ENCODE peak calls at places on chromosomes 12 and 14, in nine cellular contexts. S is fibroblast of lung; A is neuronal stem cell; X is A549; I is HAP-1; C is mammary epithelial cell; B is right cardiac atrium; W is lung; P is naive thymus-derived CD4-positive, alpha-beta T cell. E is an unnamed sample. For H3K4me1, the result is how much of the 10 kb centered on the place peaks cover.

GRCh38 chr14:53646925-53647324 is 309.7 kb downstream of the BMP4 start:
- DNase-seq in S (no peak), A (peak), X (no peak), I (no peak), C (no peak), B (no peak), W (no peak), P (no peak), E (no peak)

GRCh38 chr14:21825147-21825743 is 151.6 kb upstream of the OR4E1 start:
- DNase-seq in S (no peak), A (peak), X (peak), I (peak), C (peak), B (no peak), W (no peak), P (no peak), E (peak)

GRCh38 chr12:116535241-116535640 is 23.9 kb upstream of the MAP1LC3B2 start:
- DNase-seq in S (no peak), A (no peak), X (no peak), I (no peak), C (no peak), B (no peak), W (no peak), P (no peak), E (no peak)

GRCh38 chr12:125140918-125141573 is 75.8 kb downstream of the AACS start:
- DNase-seq in S (peak), A (no peak), X (peak), I (no peak), C (peak), B (no peak), W (no peak), P (no peak), E (peak)

GRCh38 chr12:75446857-75447256 is 33.7 kb upstream of the GLIPR1 start:
- DNase-seq in S (peak), A (no peak), X (peak), I (no peak), C (peak), B (no peak), W (no peak), P (no peak), E (no peak)

GRCh38 chr14:72716471-72716870 is 177.4 kb downstream of the DPF3 start:
- DNase-seq in S (no peak), A (no peak), X (no peak), I (no peak), C (no peak), B (no peak), W (no peak), P (no peak), E (no peak)

GRCh38 chr12:77796775-77797174 is 33.9 kb upstream of the NAV3 start:
- DNase-seq in S (peak), A (no peak), X (no peak), I (no peak), C (peak), B (no peak), W (no peak), P (no peak), E (no peak)

GRCh38 chr14:73462078-73462715 is 3.9 kb upstream of the NUMB start:
- DNase-seq in S (peak), A (no peak), X (peak), I (no peak), C (no peak), B (peak), W (peak), P (no peak), E (no peak)

GRCh38 chr12:101783150-101783549 is 43.9 kb upstream of the SYCP3 start:
- DNase-seq in S (no peak), A (no peak), X (no peak), I (peak), C (no peak), B (no peak), W (no peak), P (no peak), E (no peak)

GRCh38 chr14:51491036-51491545 is 160.6 kb upstream of the FRMD6 start:
- DNase-seq in S (no peak), A (no peak), X (no peak), I (no peak), C (no peak), B (no peak), W (no peak), P (no peak), E (no peak)

GRCh38 chr14:101715209-101716076 is 46.1 kb upstream of the PPP2R5C start:
- DNase-seq in S (no peak), A (no peak), X (no peak), I (no peak), C (no peak), B (no peak), W (peak), P (no peak), E (no peak)

GRCh38 chr12:16950041-16950677 is 344.2 kb upstream of the LMO3 start:
- DNase-seq in S (no peak), A (peak), X (no peak), I (peak), C (no peak), B (no peak), W (no peak), P (no peak), E (no peak)

GRCh38 chr12:102172436-102172835 is 25.2 kb downstream of the PMCH start:
- DNase-seq in S (peak), A (no peak), X (no peak), I (no peak), C (no peak), B (no peak), W (no peak), P (no peak), E (no peak)

GRCh38 chr14:70685480-70686197 is 43.9 kb downstream of the TTC9 start:
- DNase-seq in S (no peak), A (no peak), X (no peak), I (no peak), C (no peak), B (no peak), W (no peak), P (no peak), E (no peak)

GRCh38 chr14:68379510-68380303 is 413.2 kb downstream of the ZFP36L1 start:
- DNase-seq in S (no peak), A (no peak), X (no peak), I (no peak), C (no peak), B (no peak), W (no peak), P (no peak), E (no peak)

GRCh38 chr12:87660987-87661769 is 368.0 kb downstream of the C12orf50 start:
- DNase-seq in S (peak), A (no peak), X (no peak), I (no peak), C (peak), B (no peak), W (no peak), P (no peak), E (no peak)

GRCh38 chr12:98532687-98533304 is 17.4 kb downstream of the TMPO start:
- DNase-seq in S (peak), A (peak), X (peak), I (peak), C (peak), B (no peak), W (no peak), P (no peak), E (peak)

GRCh38 chr12:47802312-47802711 is 17.4 kb downstream of the HDAC7 start:
- DNase-seq in S (no peak), A (no peak), X (no peak), I (no peak), C (no peak), B (peak), W (no peak), P (no peak), E (no peak)

GRCh38 chr12:7937867-7938506 is 2.0 kb upstream of the SLC2A3 start:
- DNase-seq in S (peak), A (no peak), X (peak), I (peak), C (no peak), B (no peak), W (no peak), P (no peak), E (no peak)

GRCh38 chr12:18165422-18165871 is 75.5 kb upstream of the RERGL start:
- DNase-seq in S (peak), A (no peak), X (no peak), I (peak), C (peak), B (no peak), W (no peak), P (no peak), E (no peak)

GRCh38 chr14:65255583-65256443 is 153.5 kb upstream of the MAX start:
- DNase-seq in S (no peak), A (no peak), X (no peak), I (no peak), C (peak), B (no peak), W (peak), P (no peak), E (peak)

GRCh38 chr12:6551496-6552139 is 4.2 kb downstream of the IFFO1 start:
- DNase-seq in S (peak), A (no peak), X (no peak), I (no peak), C (no peak), B (no peak), W (no peak), P (no peak), E (no peak)

GRCh38 chr14:55746533-55746932 is 166.5 kb downstream of the KTN1 start:
- DNase-seq in S (no peak), A (no peak), X (no peak), I (no peak), C (no peak), B (no peak), W (no peak), P (no peak), E (no peak)

GRCh38 chr14:40164083-40164482 is 731.9 kb upstream of the FBXO33 start:
- DNase-seq in S (no peak), A (no peak), X (no peak), I (no peak), C (no peak), B (no peak), W (no peak), P (no peak), E (no peak)

GRCh38 chr14:42057176-42057575 is 450.5 kb downstream of the LRFN5 start:
- DNase-seq in S (peak), A (no peak), X (no peak), I (no peak), C (no peak), B (no peak), W (no peak), P (no peak), E (no peak)

GRCh38 chr14:68476212-68476964 is 316.5 kb downstream of the ZFP36L1 start:
- DNase-seq in S (peak), A (no peak), X (no peak), I (no peak), C (peak), B (peak), W (no peak), P (no peak), E (no peak)

GRCh38 chr14:104536942-104537612 is 42.5 kb upstream of the C14orf180 start:
- DNase-seq in S (peak), A (no peak), X (peak), I (no peak), C (peak), B (no peak), W (peak), P (no peak), E (peak)

GRCh38 chr12:45666452-45667215 is 62.9 kb upstream of the ARID2 start:
- DNase-seq in S (no peak), A (no peak), X (no peak), I (no peak), C (no peak), B (no peak), W (no peak), P (no peak), E (no peak)

GRCh38 chr14:94677239-94677612 is 65.0 kb downstream of the SERPINA3 start:
- DNase-seq in S (no peak), A (no peak), X (no peak), I (no peak), C (no peak), B (no peak), W (no peak), P (no peak), E (no peak)

GRCh38 chr14:60102389-60102788 is 10.7 kb downstream of the PCNX4 start:
- DNase-seq in S (peak), A (no peak), X (no peak), I (no peak), C (peak), B (no peak), W (no peak), P (no peak), E (no peak)

GRCh38 chr14:50399251-50400032 is 2.8 kb upstream of the CDKL1 start:
- DNase-seq in S (peak), A (no peak), X (peak), I (no peak), C (peak), B (no peak), W (no peak), P (no peak), E (peak)

GRCh38 chr12:88338486-88338885 is 196.4 kb downstream of the TMTC3 start:
- DNase-seq in S (no peak), A (no peak), X (no peak), I (no peak), C (peak), B (no peak), W (no peak), P (no peak), E (no peak)

GRCh38 chr12:113120670-113121370 is 14.7 kb downstream of the RASAL1 start:
- DNase-seq in S (no peak), A (no peak), X (no peak), I (no peak), C (no peak), B (no peak), W (no peak), P (no peak), E (no peak)

GRCh38 chr12:29521951-29522350 is 24.5 kb upstream of the OVCH1 start:
- DNase-seq in S (no peak), A (no peak), X (no peak), I (no peak), C (no peak), B (no peak), W (no peak), P (no peak), E (no peak)

GRCh38 chr12:127108360-127109215 is 1158.4 kb upstream of the TMEM132C start:
- DNase-seq in S (peak), A (peak), X (peak), I (no peak), C (peak), B (peak), W (peak), P (peak), E (peak)

GRCh38 chr12:53004178-53004577 is 2.1 kb upstream of the EIF4B start:
- DNase-seq in S (peak), A (no peak), X (no peak), I (peak), C (no peak), B (no peak), W (no peak), P (no peak), E (no peak)

GRCh38 chr14:92565718-92566115 is 52.1 kb downstream of the RIN3 start:
- DNase-seq in S (no peak), A (no peak), X (no peak), I (no peak), C (no peak), B (no peak), W (no peak), P (no peak), E (no peak)
- H3K4me1 ChIP-seq in S (under half), A (under half), X (under half), I (under half), C (under half), B (under half), W (under half), P (under half), E (under half)

GRCh38 chr14:93045211-93045674 is 70.5 kb downstream of the ITPK1 start:
- DNase-seq in S (no peak), A (peak), X (no peak), I (peak), C (no peak), B (peak), W (no peak), P (no peak), E (no peak)
- H3K4me1 ChIP-seq in S (under half), A (under half), X (half or more), I (under half), C (half or more), B (under half), W (under half), P (under half), E (half or more)

GRCh38 chr12:9724023-9724422 is 8.9 kb downstream of the CLECL1 start:
- DNase-seq in S (no peak), A (no peak), X (no peak), I (no peak), C (no peak), B (no peak), W (no peak), P (no peak), E (no peak)

GRCh38 chr12:9718968-9719367 is 13.9 kb downstream of the CLECL1 start:
- DNase-seq in S (no peak), A (no peak), X (no peak), I (no peak), C (no peak), B (no peak), W (no peak), P (no peak), E (no peak)

GRCh38 chr12:9725471-9725870 is 7.4 kb downstream of the CLECL1 start:
- DNase-seq in S (no peak), A (no peak), X (no peak), I (no peak), C (peak), B (no peak), W (no peak), P (no peak), E (no peak)

GRCh38 chr12:9719835-9720234 is 13.1 kb downstream of the CLECL1 start:
- DNase-seq in S (no peak), A (no peak), X (no peak), I (no peak), C (no peak), B (no peak), W (no peak), P (no peak), E (no peak)

GRCh38 chr12:9721394-9722092 is 11.4 kb downstream of the CLECL1 start:
- DNase-seq in S (peak), A (no peak), X (peak), I (no peak), C (no peak), B (no peak), W (no peak), P (no peak), E (no peak)
- H3K4me1 ChIP-seq in S (under half), A (under half), X (under half), I (under half), C (under half), B (under half), W (under half), P (under half), E (under half)

GRCh38 chr12:12017798-12018197 is 52.9 kb upstream of the BCL2L14 start:
- DNase-seq in S (no peak), A (peak), X (no peak), I (no peak), C (no peak), B (no peak), W (no peak), P (no peak), E (no peak)

GRCh38 chr12:12018454-12018853 is 52.3 kb upstream of the BCL2L14 start:
- DNase-seq in S (peak), A (no peak), X (no peak), I (no peak), C (peak), B (peak), W (no peak), P (no peak), E (no peak)

GRCh38 chr12:12016284-12017100 is 54.2 kb upstream of the BCL2L14 start:
- DNase-seq in S (no peak), A (no peak), X (no peak), I (no peak), C (peak), B (no peak), W (no peak), P (no peak), E (no peak)

GRCh38 chr12:12015073-12015685 is 55.6 kb upstream of the BCL2L14 start:
- DNase-seq in S (no peak), A (no peak), X (no peak), I (no peak), C (no peak), B (no peak), W (no peak), P (no peak), E (no peak)

DNA sequence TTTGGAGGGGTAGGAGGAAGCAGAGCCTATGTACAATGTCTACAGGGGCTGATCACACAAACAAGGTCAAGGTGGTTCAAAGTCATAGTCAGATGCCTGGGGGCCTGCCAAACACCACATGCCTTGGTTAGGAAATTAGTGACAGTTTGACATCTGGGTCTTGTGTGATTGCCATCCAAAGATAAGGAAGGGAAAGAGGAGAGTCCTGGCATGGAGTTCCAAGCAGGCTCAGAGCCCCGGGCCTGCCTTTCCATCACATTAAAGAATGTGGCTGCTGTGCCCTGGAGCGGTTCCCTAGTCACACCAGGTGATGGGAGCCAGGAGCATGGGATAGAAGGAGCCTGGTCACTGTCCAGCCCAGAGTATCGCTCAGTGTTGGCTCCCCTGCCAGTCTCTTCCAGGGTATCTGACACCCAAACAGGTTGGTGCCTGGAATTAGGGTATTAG is 53.6 kb upstream of the BCL2L14 start:
- DNase-seq in S (no peak), A (no peak), X (no peak), I (no peak), C (peak), B (no peak), W (no peak), P (no peak), E (no peak)
- H3K4me1 ChIP-seq in S (under half), A (under half), X (under half), I (under half), C (under half), B (under half), W (under half), P (under half), E (under half)

GRCh38 chr12:94220804-94221203 is 72.4 kb downstream of the PLXNC1 start:
- DNase-seq in S (no peak), A (no peak), X (no peak), I (no peak), C (no peak), B (no peak), W (no peak), P (no peak), E (no peak)
- H3K4me1 ChIP-seq in S (under half), A (under half), X (under half), I (under half), C (under half), B (under half), W (under half), P (under half), E (under half)